ENCODE peak calls at places on chromosomes 5 and 9, in seven cellular contexts. One of them, this sample, is unnamed.

GRCh38 chr5:157533011-157533481 is 42.5 kb downstream of the ADAM19 start:
- DNase-seq in fibroblast of mammary gland: no peak
- DNase-seq in endothelial cell: no peak
- DNase-seq in IMR-90: no peak
- DNase-seq in uterus: no peak
- DNase-seq in fibroblast of lung: peak
- DNase-seq in mucosa of descending colon: no peak
- DNase-seq in this sample: no peak

GRCh38 chr9:136644343-136644592 is 18.4 kb upstream of the EGFL7 start:
- DNase-seq in fibroblast of mammary gland: peak
- DNase-seq in endothelial cell: no peak
- DNase-seq in IMR-90: peak
- DNase-seq in uterus: peak
- DNase-seq in fibroblast of lung: peak
- DNase-seq in mucosa of descending colon: peak
- DNase-seq in this sample: peak

GRCh38 chr9:5375790-5376477 is 36.3 kb upstream of the RLN1 start:
- DNase-seq in fibroblast of mammary gland: no peak
- DNase-seq in endothelial cell: no peak
- DNase-seq in IMR-90: no peak
- DNase-seq in uterus: no peak
- DNase-seq in fibroblast of lung: no peak
- DNase-seq in mucosa of descending colon: no peak
- DNase-seq in this sample: no peak

GRCh38 chr5:169133500-169133899 is 167.4 kb downstream of the SLIT3 start:
- DNase-seq in fibroblast of mammary gland: no peak
- DNase-seq in endothelial cell: no peak
- DNase-seq in IMR-90: no peak
- DNase-seq in uterus: no peak
- DNase-seq in fibroblast of lung: no peak
- DNase-seq in mucosa of descending colon: no peak
- DNase-seq in this sample: no peak

GRCh38 chr9:136964171-136964689 is 12.2 kb downstream of the LCN12 start:
- DNase-seq in fibroblast of mammary gland: no peak
- DNase-seq in endothelial cell: no peak
- DNase-seq in IMR-90: no peak
- DNase-seq in uterus: no peak
- DNase-seq in fibroblast of lung: no peak
- DNase-seq in mucosa of descending colon: peak
- DNase-seq in this sample: no peak

GRCh38 chr9:100063185-100063584 is 35.6 kb downstream of the ERP44 start:
- DNase-seq in fibroblast of mammary gland: no peak
- DNase-seq in endothelial cell: no peak
- DNase-seq in IMR-90: peak
- DNase-seq in uterus: no peak
- DNase-seq in fibroblast of lung: no peak
- DNase-seq in mucosa of descending colon: no peak
- DNase-seq in this sample: no peak

GRCh38 chr9:124357591-124358361 is 57.5 kb downstream of the PSMB7 start:
- DNase-seq in fibroblast of mammary gland: peak
- DNase-seq in endothelial cell: no peak
- DNase-seq in IMR-90: no peak
- DNase-seq in uterus: no peak
- DNase-seq in fibroblast of lung: no peak
- DNase-seq in mucosa of descending colon: no peak
- DNase-seq in this sample: no peak

GRCh38 chr9:96129698-96130097 is 172.3 kb downstream of the HSD17B3 start:
- DNase-seq in fibroblast of mammary gland: no peak
- DNase-seq in endothelial cell: peak
- DNase-seq in IMR-90: no peak
- DNase-seq in uterus: no peak
- DNase-seq in fibroblast of lung: no peak
- DNase-seq in mucosa of descending colon: no peak
- DNase-seq in this sample: no peak

GRCh38 chr9:36319806-36320205 is 61.6 kb upstream of the GNE start:
- DNase-seq in fibroblast of mammary gland: no peak
- DNase-seq in endothelial cell: no peak
- DNase-seq in IMR-90: no peak
- DNase-seq in uterus: no peak
- DNase-seq in fibroblast of lung: no peak
- DNase-seq in mucosa of descending colon: peak
- DNase-seq in this sample: no peak

GRCh38 chr9:105447814-105448812 is at the start of gene FSD1L:
- DNase-seq in fibroblast of mammary gland: peak
- DNase-seq in endothelial cell: peak
- DNase-seq in IMR-90: peak
- DNase-seq in uterus: peak
- DNase-seq in fibroblast of lung: peak
- DNase-seq in mucosa of descending colon: peak
- DNase-seq in this sample: peak
- TF ChIP-seq CTCF in fibroblast of mammary gland: no peak
- TF ChIP-seq CTCF in endothelial cell: no peak
- TF ChIP-seq CTCF in IMR-90: peak
- TF ChIP-seq CTCF in uterus: peak
- TF ChIP-seq CTCF in fibroblast of lung: no peak
- TF ChIP-seq CTCF in mucosa of descending colon: peak
- TF ChIP-seq CTCF in this sample: peak

DNA sequence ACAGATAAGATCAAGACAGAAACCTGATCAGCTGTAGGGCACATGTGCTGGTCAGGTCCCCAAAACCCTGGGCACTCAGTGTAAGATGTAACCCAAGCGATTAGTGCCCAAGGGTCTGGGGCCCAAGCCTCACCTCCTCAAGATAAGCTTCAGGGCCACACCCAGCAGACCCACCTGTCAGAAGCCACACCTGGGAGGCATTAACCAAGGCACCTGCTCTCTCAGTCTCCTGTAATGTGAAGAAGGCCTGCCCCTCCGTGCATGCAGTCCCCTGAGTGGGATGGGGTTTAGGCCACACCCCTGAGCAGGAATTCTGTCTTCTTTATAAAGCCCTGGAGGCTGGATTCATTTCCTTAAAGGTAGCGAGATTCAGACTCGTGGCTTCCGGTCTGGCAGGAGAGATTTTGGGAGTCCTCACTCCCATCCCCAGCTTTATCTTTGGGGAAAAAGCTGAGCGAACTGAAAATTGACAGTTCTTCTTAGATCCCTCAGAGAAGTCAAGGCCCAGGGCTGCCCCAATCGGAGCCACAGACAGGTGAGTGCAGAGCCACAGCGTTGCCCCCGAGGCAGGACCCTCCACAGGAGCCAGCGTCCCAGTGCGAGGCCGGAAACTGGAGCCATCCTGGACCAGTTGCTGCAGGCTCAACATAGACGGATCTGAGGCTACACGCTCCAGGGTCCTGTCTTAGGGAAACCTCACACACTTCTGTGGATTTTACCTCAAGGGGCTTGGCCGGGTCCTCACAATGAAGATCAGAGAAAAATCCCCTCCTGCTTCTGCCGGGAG is 357.6 kb upstream of the IRX4 start:
- DNase-seq in fibroblast of mammary gland: no peak
- DNase-seq in endothelial cell: no peak
- DNase-seq in IMR-90: no peak
- DNase-seq in uterus: no peak
- DNase-seq in fibroblast of lung: no peak
- DNase-seq in mucosa of descending colon: no peak
- DNase-seq in this sample: no peak
- TF ChIP-seq CTCF in fibroblast of mammary gland: no peak
- TF ChIP-seq CTCF in endothelial cell: no peak
- TF ChIP-seq CTCF in IMR-90: no peak
- TF ChIP-seq CTCF in uterus: no peak
- TF ChIP-seq CTCF in fibroblast of lung: no peak
- TF ChIP-seq CTCF in mucosa of descending colon: no peak
- TF ChIP-seq CTCF in this sample: no peak

DNA sequence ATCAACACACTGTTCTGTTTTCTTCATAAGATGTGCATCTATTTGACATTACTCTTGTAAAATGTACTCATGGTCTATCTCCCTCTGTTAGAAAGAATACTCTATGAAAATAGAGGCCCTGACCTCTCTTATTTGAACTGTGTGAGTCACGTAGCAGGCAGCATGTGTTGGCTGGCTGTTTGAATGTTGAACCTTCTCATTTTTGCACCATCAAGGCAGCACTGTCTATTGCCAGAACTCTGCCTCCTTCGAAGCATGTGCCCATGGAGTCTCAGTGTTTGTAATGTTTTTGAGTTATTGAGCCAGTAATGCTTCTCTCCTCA is 144.4 kb downstream of the ALDH1A1 start:
- DNase-seq in fibroblast of mammary gland: no peak
- DNase-seq in endothelial cell: no peak
- DNase-seq in IMR-90: no peak
- DNase-seq in uterus: no peak
- DNase-seq in fibroblast of lung: no peak
- DNase-seq in mucosa of descending colon: no peak
- DNase-seq in this sample: no peak
- TF ChIP-seq CTCF in fibroblast of mammary gland: no peak
- TF ChIP-seq CTCF in endothelial cell: no peak
- TF ChIP-seq CTCF in IMR-90: no peak
- TF ChIP-seq CTCF in uterus: no peak
- TF ChIP-seq CTCF in fibroblast of lung: no peak
- TF ChIP-seq CTCF in mucosa of descending colon: no peak
- TF ChIP-seq CTCF in this sample: no peak

GRCh38 chr9:76459691-76460635 is 981 bp downstream of the GCNT1 start:
- DNase-seq in fibroblast of mammary gland: peak
- DNase-seq in endothelial cell: peak
- DNase-seq in IMR-90: peak
- DNase-seq in uterus: peak
- DNase-seq in fibroblast of lung: peak
- DNase-seq in mucosa of descending colon: peak
- DNase-seq in this sample: no peak
- TF ChIP-seq CTCF in fibroblast of mammary gland: peak
- TF ChIP-seq CTCF in endothelial cell: peak
- TF ChIP-seq CTCF in IMR-90: peak
- TF ChIP-seq CTCF in uterus: peak
- TF ChIP-seq CTCF in fibroblast of lung: peak
- TF ChIP-seq CTCF in mucosa of descending colon: no peak
- TF ChIP-seq CTCF in this sample: peak

DNA sequence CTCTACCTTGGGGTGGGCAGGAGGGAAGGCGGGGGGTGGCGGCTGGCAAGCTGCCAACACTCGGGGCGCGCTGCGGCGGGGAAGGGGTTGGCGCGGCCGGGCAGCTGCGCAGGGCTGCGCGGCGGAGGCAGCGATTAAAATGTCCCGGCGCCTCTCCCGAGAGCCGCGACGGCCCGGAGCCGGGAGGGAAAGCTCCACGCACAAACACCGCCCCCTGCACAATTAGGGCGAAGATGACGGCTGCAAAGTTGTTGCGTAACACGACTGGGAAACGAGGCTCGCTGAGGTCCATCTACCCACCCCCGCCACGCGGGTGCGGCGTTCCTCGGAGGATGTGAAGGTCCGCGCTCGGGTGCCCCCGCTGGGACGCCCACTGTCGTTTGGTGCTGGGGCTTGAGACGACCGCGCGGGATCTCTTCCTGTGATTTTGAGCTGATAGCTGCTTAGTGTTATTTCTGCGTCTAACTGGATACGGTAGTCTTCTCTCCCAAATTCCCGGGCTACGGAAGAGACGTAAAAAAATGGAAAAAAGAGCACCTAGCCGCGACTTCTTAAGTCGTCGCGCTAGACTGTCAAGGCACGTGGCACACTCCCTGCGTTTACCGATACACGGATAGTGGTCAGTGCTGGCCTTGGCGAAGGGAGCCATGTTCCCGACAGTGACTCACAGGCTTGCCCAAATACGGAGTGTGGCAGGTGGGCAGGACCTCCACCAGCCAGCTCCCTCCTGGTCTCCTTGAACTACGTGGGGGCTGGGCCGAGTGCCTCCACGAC is 958 bp upstream of the NFIL3 start:
- DNase-seq in fibroblast of mammary gland: peak
- DNase-seq in endothelial cell: peak
- DNase-seq in IMR-90: peak
- DNase-seq in uterus: peak
- DNase-seq in fibroblast of lung: peak
- DNase-seq in mucosa of descending colon: peak
- DNase-seq in this sample: peak
- TF ChIP-seq CTCF in fibroblast of mammary gland: peak
- TF ChIP-seq CTCF in endothelial cell: no peak
- TF ChIP-seq CTCF in IMR-90: peak
- TF ChIP-seq CTCF in uterus: peak
- TF ChIP-seq CTCF in fibroblast of lung: peak
- TF ChIP-seq CTCF in mucosa of descending colon: no peak
- TF ChIP-seq CTCF in this sample: no peak

This sample was measured in AG09319.